ENCODE peak calls at places on chromosomes 6 and 20, in nine cellular contexts. L is CD4-positive, alpha-beta T cell; T is neural crest cell; P is mesothelial cell of epicardium; Z is SK-N-SH; Y is astrocyte; M is mammary epithelial cell; O is fibroblast of lung; E is psoas muscle. I is an unnamed sample.

GRCh38 chr6:85977661-85978060 is 335.0 kb upstream of the SYNCRIP start:
- DNase-seq in O (no peak), Y (no peak), L (no peak), T (no peak), P (no peak), M (no peak), E (no peak), Z (no peak), I (no peak)

GRCh38 chr6:13511913-13512717 is 24.7 kb upstream of the GFOD1 start:
- DNase-seq in Y (no peak), T (no peak), O (no peak), Z (no peak), P (no peak), E (no peak), L (no peak), M (no peak), I (no peak)

GRCh38 chr6:44733868-44734267 is 346.4 kb downstream of the CDC5L start:
- DNase-seq in O (no peak), P (no peak), L (no peak), Y (no peak), E (no peak), M (no peak), T (no peak), Z (no peak), I (no peak)

GRCh38 chr6:43927525-43928210 is 157.7 kb downstream of the VEGFA start:
- DNase-seq in Y (no peak), M (peak), T (no peak), E (no peak), P (no peak), O (no peak), Z (no peak), L (no peak), I (no peak)

GRCh38 chr20:48725589-48725991 is 102.2 kb downstream of the PREX1 start:
- DNase-seq in Y (peak), T (no peak), E (no peak), O (peak), L (no peak), P (no peak), Z (peak), M (no peak), I (no peak)

GRCh38 chr20:58708246-58708931 is 15.8 kb downstream of the NPEPL1 start:
- DNase-seq in Z (peak), L (no peak), O (no peak), M (no peak), E (peak), Y (no peak), P (peak), T (peak), I (no peak)

GRCh38 chr6:31180500-31180899 is 10.0 kb upstream of the POU5F1 start:
- DNase-seq in M (no peak), Z (peak), O (peak), Y (peak), T (no peak), L (peak), E (peak), P (no peak), I (no peak)

GRCh38 chr6:4350571-4351505 is 215.5 kb upstream of the ECI2 start:
- DNase-seq in E (no peak), Y (peak), M (peak), P (no peak), O (peak), Z (no peak), L (no peak), T (no peak), I (no peak)

GRCh38 chr6:131828080-131828479 is 20.3 kb downstream of the ENPP1 start:
- DNase-seq in Z (no peak), L (no peak), T (no peak), O (peak), E (peak), P (no peak), M (no peak), Y (no peak), I (no peak)

GRCh38 chr20:37590938-37591490 is 63.3 kb upstream of the BLCAP start:
- DNase-seq in O (no peak), E (no peak), L (no peak), M (no peak), Z (no peak), P (no peak), T (no peak), Y (no peak), I (no peak)

GRCh38 chr6:1670711-1671462 is 61.2 kb downstream of the FOXC1 start:
- DNase-seq in T (peak), L (no peak), Z (no peak), P (no peak), O (peak), E (no peak), Y (peak), M (peak), I (no peak)

GRCh38 chr20:56983813-56984212 is 282.6 kb downstream of the BMP7 start:
- DNase-seq in O (no peak), Z (no peak), L (no peak), Y (no peak), E (no peak), T (no peak), M (no peak), P (no peak), I (no peak)
- TF ChIP-seq CTCF in O (no peak), Z (no peak), L (no peak), Y (no peak), E (no peak), T (no peak), M (no peak), P (no peak), I (no peak)

DNA sequence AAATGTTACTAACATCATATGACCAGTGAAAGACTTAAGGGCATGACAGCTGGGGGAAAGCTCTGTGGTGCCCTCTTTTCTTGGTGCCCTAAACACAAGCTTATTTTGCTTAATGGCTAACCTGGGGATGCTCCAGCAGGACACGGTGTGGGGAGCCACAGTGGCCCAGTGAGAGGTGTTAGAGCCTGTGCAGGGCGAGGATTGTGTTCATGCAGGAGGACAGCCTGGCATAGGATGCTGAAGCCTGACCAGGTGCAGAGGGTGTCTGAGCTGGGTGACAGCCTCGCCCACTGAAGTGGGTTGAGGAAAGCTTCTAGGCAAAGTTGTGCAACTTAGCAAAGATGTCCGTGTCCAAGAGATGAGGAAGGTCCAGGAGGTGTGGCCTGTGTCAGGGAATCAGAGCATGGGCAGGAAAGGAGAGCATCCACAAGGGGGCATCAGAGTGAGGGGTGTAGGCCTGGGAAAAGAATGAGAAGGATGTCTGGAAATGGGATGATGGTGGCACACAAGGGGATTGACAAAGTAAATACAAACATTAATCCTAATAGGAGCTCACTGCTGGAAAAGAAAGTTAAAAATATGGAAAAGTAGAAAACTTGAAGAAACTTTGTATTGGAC is 33.9 kb downstream of the SLC17A4 start:
- DNase-seq in Z (peak), P (no peak), T (no peak), M (peak), L (peak), Y (peak), E (peak), O (peak), I (peak)
- TF ChIP-seq CTCF in Z (peak), P (no peak), T (peak), M (peak), L (peak), Y (peak), E (peak), O (peak), I (peak)

GRCh38 chr20:40652426-40652825 is 36.6 kb downstream of the MAFB start:
- DNase-seq in T (no peak), Y (peak), M (no peak), L (no peak), E (no peak), P (no peak), O (peak), Z (no peak), I (no peak)
- TF ChIP-seq CTCF in T (no peak), Y (no peak), M (no peak), L (no peak), E (no peak), P (no peak), O (no peak), Z (no peak), I (no peak)

GRCh38 chr6:156933201-156934053 is 156.2 kb downstream of the ARID1B start:
- DNase-seq in E (no peak), O (no peak), T (peak), P (no peak), Z (no peak), Y (no peak), M (no peak), L (no peak), I (no peak)
- TF ChIP-seq CTCF in E (no peak), O (no peak), T (peak), P (no peak), Z (no peak), Y (no peak), M (no peak), L (no peak), I (no peak)

GRCh38 chr6:34067814-34068213 is 78.1 kb downstream of the GRM4 start:
- DNase-seq in M (no peak), Y (no peak), O (no peak), Z (no peak), T (no peak), L (no peak), P (no peak), E (no peak), I (no peak)
- TF ChIP-seq CTCF in M (no peak), Y (no peak), O (no peak), Z (no peak), T (no peak), L (no peak), P (no peak), E (no peak), I (no peak)

I was measured in glutamatergic neuron.